ENCODE peak calls at places on chromosome 5, in eight cellular contexts. X is iPS DF 6.9; Q is transverse colon; M is AG04450; R is suprapubic skin; U is Jurkat, Clone E6-1; G is mammary epithelial cell; T is HCT116. B is an unnamed sample.

GRCh38 chr5:4511996-4512656 is 628.0 kb upstream of the ADAMTS16 start:
- DNase-seq in X (peak), Q (no peak), M (no peak), R (no peak), U (no peak), G (peak), T (no peak), B (no peak)

GRCh38 chr5:168701641-168702040 is 122.5 kb upstream of the PANK3 start:
- DNase-seq in X (no peak), Q (no peak), M (no peak), R (no peak), U (no peak), G (no peak), T (no peak), B (no peak)

GRCh38 chr5:151243564-151243963 is 9.4 kb upstream of the GM2A start:
- DNase-seq in X (no peak), Q (no peak), M (no peak), R (no peak), U (no peak), G (no peak), T (no peak), B (no peak)

GRCh38 chr5:138370537-138370936 is 18.1 kb downstream of the KDM3B start:
- DNase-seq in X (no peak), Q (no peak), M (no peak), R (no peak), U (no peak), G (no peak), T (no peak), B (no peak)

GRCh38 chr5:1180096-1180495 is 21.3 kb upstream of the SLC6A19 start:
- DNase-seq in X (no peak), Q (no peak), M (no peak), R (no peak), U (no peak), G (no peak), T (no peak), B (no peak)

GRCh38 chr5:1793966-1794895 is 5.4 kb downstream of the MRPL36 start:
- DNase-seq in X (no peak), Q (peak), M (peak), R (peak), U (no peak), G (peak), T (no peak), B (peak)

GRCh38 chr5:177507165-177507564 is 2.5 kb downstream of the DOK3 start:
- DNase-seq in X (no peak), Q (no peak), M (no peak), R (no peak), U (no peak), G (no peak), T (no peak), B (no peak)

GRCh38 chr5:79544136-79544535 is 30.2 kb upstream of the HOMER1 start:
- DNase-seq in X (no peak), Q (no peak), M (no peak), R (no peak), U (no peak), G (no peak), T (no peak), B (no peak)

GRCh38 chr5:68225188-68225910 is 9.8 kb downstream of the PIK3R1 start:
- DNase-seq in X (no peak), Q (peak), M (peak), R (peak), U (no peak), G (peak), T (no peak), B (peak)

GRCh38 chr5:5387192-5387591 is 35.3 kb upstream of the ICE1 start:
- DNase-seq in X (no peak), Q (no peak), M (no peak), R (no peak), U (no peak), G (no peak), T (no peak), B (no peak)

GRCh38 chr5:7615566-7616061 is 219.7 kb downstream of the ADCY2 start:
- DNase-seq in X (no peak), Q (no peak), M (no peak), R (no peak), U (no peak), G (no peak), T (no peak), B (no peak)

GRCh38 chr5:52725065-52725746 is 62.5 kb upstream of the ITGA1 start:
- DNase-seq in X (no peak), Q (peak), M (no peak), R (no peak), U (peak), G (peak), T (no peak), B (no peak)

GRCh38 chr5:141522301-141522700 is 33.4 kb downstream of the PCDHGC5 start:
- DNase-seq in X (no peak), Q (no peak), M (no peak), R (no peak), U (no peak), G (peak), T (no peak), B (no peak)

GRCh38 chr5:11525020-11525419 is 379.2 kb downstream of the CTNND2 start:
- DNase-seq in X (no peak), Q (no peak), M (no peak), R (no peak), U (no peak), G (no peak), T (no peak), B (no peak)
- H3K4me3 ChIP-seq in X (no peak), Q (no peak), M (no peak), R (no peak), U (no peak), G (no peak), T (no peak), B (no peak)

GRCh38 chr5:37833990-37834389 is 5.9 kb downstream of the GDNF start:
- DNase-seq in X (no peak), Q (no peak), M (no peak), R (no peak), U (no peak), G (no peak), T (no peak), B (no peak)
- H3K4me3 ChIP-seq in X (no peak), Q (peak), M (no peak), R (no peak), U (no peak), G (no peak), T (no peak), B (no peak)

DNA sequence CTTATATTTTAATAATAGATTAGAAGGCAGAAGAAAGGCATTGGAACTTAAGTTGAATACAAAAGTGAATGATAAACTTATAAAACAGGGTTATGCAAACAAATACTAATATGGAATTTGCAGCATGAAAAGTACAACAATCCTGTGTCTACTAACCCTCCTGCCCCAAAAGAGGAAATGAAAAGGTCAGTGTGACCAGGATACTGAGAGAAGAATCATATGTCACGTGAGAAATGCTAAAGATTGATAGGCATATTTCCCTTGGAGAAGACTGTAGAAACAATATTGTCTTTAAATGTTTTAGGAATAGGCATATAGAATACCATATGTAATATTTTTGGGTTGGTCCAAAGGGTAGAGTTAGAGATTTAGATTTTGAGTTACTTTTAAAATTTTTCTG is 3.8 kb downstream of the WDR36 start:
- DNase-seq in X (no peak), Q (no peak), M (no peak), R (no peak), U (no peak), G (no peak), T (no peak), B (no peak)
- H3K4me3 ChIP-seq in X (no peak), Q (no peak), M (no peak), R (no peak), U (no peak), G (no peak), T (no peak), B (no peak)

DNA sequence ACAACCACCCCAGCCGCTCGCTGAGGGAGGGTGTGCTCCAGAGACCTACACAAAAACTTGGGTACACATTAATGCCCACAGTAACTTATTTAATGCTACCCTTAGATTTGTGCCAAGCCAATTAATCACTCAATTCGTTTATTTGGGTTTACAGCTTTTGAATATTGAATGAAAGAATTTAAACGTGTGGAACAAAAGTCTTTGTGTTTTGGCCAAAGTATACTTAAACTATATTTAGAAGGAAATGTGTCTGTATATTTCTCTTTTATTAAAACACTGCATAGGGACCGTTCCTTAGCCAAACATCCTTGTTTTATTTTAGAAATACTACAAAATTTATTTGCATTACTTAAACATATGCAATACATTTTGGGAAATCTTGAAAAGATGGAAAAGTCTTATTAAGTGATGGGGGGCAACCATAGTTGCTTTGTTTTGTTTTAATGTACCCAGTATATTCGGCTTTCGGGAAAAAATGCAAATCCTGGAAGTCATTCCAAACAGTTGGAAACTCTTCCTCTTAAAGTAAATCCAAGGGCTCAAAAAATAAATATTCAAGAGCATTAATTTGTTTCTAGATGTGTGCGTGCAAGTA is 11.8 kb downstream of the ZNF608 start:
- DNase-seq in X (no peak), Q (no peak), M (no peak), R (no peak), U (no peak), G (no peak), T (no peak), B (no peak)
- H3K4me3 ChIP-seq in X (no peak), Q (peak), M (peak), R (peak), U (no peak), G (no peak), T (no peak), B (no peak)

GRCh38 chr5:117982691-117983090 is 1005.7 kb downstream of the DTWD2 start:
- DNase-seq in X (no peak), Q (no peak), M (no peak), R (no peak), U (no peak), G (no peak), T (no peak), B (no peak)
- H3K4me3 ChIP-seq in X (no peak), Q (no peak), M (no peak), R (no peak), U (no peak), G (no peak), T (no peak), B (no peak)

GRCh38 chr5:62496876-62497275 is 81.7 kb upstream of the LRRC70 start:
- DNase-seq in X (no peak), Q (no peak), M (no peak), R (no peak), U (no peak), G (no peak), T (no peak), B (no peak)
- H3K4me3 ChIP-seq in X (no peak), Q (no peak), M (no peak), R (no peak), U (no peak), G (no peak), T (no peak), B (no peak)

GRCh38 chr5:116530276-116530675 is 44.3 kb downstream of the SEMA6A start:
- DNase-seq in X (no peak), Q (no peak), M (no peak), R (no peak), U (no peak), G (no peak), T (no peak), B (no peak)

GRCh38 chr5:116534988-116535387 is 39.6 kb downstream of the SEMA6A start:
- DNase-seq in X (no peak), Q (no peak), M (no peak), R (no peak), U (no peak), G (no peak), T (no peak), B (no peak)

GRCh38 chr5:116531635-116532034 is 43.0 kb downstream of the SEMA6A start:
- DNase-seq in X (no peak), Q (peak), M (no peak), R (no peak), U (no peak), G (no peak), T (no peak), B (no peak)

GRCh38 chr5:116531117-116531516 is 43.5 kb downstream of the SEMA6A start:
- DNase-seq in X (no peak), Q (no peak), M (no peak), R (no peak), U (no peak), G (no peak), T (no peak), B (no peak)

GRCh38 chr5:116532762-116533525 is 41.7 kb downstream of the SEMA6A start:
- DNase-seq in X (no peak), Q (no peak), M (no peak), R (no peak), U (no peak), G (no peak), T (no peak), B (no peak)
- H3K4me3 ChIP-seq in X (no peak), Q (no peak), M (no peak), R (no peak), U (no peak), G (no peak), T (no peak), B (no peak)

B was measured in AG09309.